ENCODE peak calls at places on chromosomes 16 and 17, in eight cellular contexts. M is endodermal cell; O is Karpas-422; S is brain microvascular endothelial cell; U is fibroblast of the aortic adventitia; G is heart right ventricle; J is effector memory CD4-positive, alpha-beta T cell; R is neural progenitor cell. I is an unnamed sample.

GRCh38 chr17:511001-511690 is 158.5 kb upstream of the RPH3AL start:
- DNase-seq in O (no peak), J (no peak), M (no peak), U (peak), S (peak), R (no peak), G (no peak), I (no peak)

GRCh38 chr16:19430345-19430744 is 12.7 kb downstream of the TMC5 start:
- DNase-seq in O (no peak), J (no peak), R (no peak), U (no peak), M (no peak), G (no peak), S (no peak), I (no peak)

GRCh38 chr16:87241135-87241771 is 75.9 kb downstream of the C16orf95 start:
- DNase-seq in R (no peak), G (no peak), M (no peak), S (no peak), O (no peak), J (no peak), U (no peak), I (no peak)

GRCh38 chr16:27737513-27737912 is 187.6 kb downstream of the KATNIP start:
- DNase-seq in G (no peak), S (no peak), M (no peak), R (no peak), U (no peak), J (no peak), O (no peak), I (no peak)

GRCh38 chr17:27879987-27880608 is 13.1 kb downstream of the LYRM9 start:
- DNase-seq in M (peak), S (peak), J (peak), O (peak), U (peak), R (peak), G (peak), I (peak)

GRCh38 chr16:56193951-56194726 is 2.9 kb downstream of the GNAO1 start:
- DNase-seq in R (peak), U (peak), O (peak), S (peak), G (peak), J (peak), M (peak), I (peak)

GRCh38 chr17:74442291-74442669 is 10.4 kb downstream of the GPRC5C start:
- DNase-seq in O (no peak), R (no peak), S (no peak), G (no peak), U (no peak), M (no peak), J (no peak), I (no peak)

GRCh38 chr16:63998-64913 is 8.2 kb downstream of the RHBDF1 start:
- DNase-seq in R (no peak), M (no peak), U (no peak), J (no peak), G (no peak), O (no peak), S (no peak), I (no peak)

GRCh38 chr16:77993586-77993985 is 28.8 kb upstream of the CLEC3A start:
- DNase-seq in S (no peak), U (peak), M (peak), O (no peak), R (no peak), J (no peak), G (no peak), I (no peak)

GRCh38 chr16:57797526-57798266 is 4.6 kb downstream of the KIFC3 start:
- DNase-seq in U (no peak), R (peak), J (no peak), M (peak), O (no peak), G (peak), S (no peak), I (no peak)

GRCh38 chr17:33674685-33675084 is 381.6 kb upstream of the ASIC2 start:
- DNase-seq in M (peak), G (peak), S (peak), O (peak), R (peak), U (peak), J (no peak), I (peak)

GRCh38 chr17:57523926-57524634 is 221.0 kb downstream of the CCDC182 start:
- DNase-seq in R (no peak), M (no peak), S (no peak), J (no peak), U (peak), G (peak), O (peak), I (no peak)

GRCh38 chr16:88993006-88993787 is 16.2 kb upstream of the CBFA2T3 start:
- DNase-seq in U (no peak), G (no peak), S (no peak), R (peak), J (no peak), M (no peak), O (no peak), I (peak)

GRCh38 chr16:88686062-88686438 is 257 bp downstream of the SNAI3 start:
- DNase-seq in M (no peak), S (no peak), U (no peak), J (no peak), O (no peak), G (peak), R (no peak), I (no peak)

GRCh38 chr16:11328172-11329079 is 16.8 kb upstream of the RMI2 start:
- DNase-seq in M (peak), O (peak), R (peak), J (peak), G (peak), S (peak), U (peak), I (peak)

GRCh38 chr17:78674595-78675315 is 97.6 kb upstream of the DNAH17 start:
- DNase-seq in S (no peak), G (no peak), J (no peak), M (peak), O (no peak), U (no peak), R (peak), I (no peak)

GRCh38 chr17:75875940-75876189 is 2.5 kb downstream of the TRIM47 start:
- DNase-seq in J (no peak), M (no peak), R (no peak), U (no peak), G (peak), O (no peak), S (no peak), I (no peak)

GRCh38 chr17:57874434-57875108 is 24.7 kb upstream of the MRPS23 start:
- DNase-seq in G (peak), J (no peak), S (peak), R (peak), U (peak), M (peak), O (no peak), I (no peak)

GRCh38 chr16:78591682-78592103 is 492.2 kb downstream of the WWOX start:
- DNase-seq in R (no peak), J (no peak), M (no peak), O (no peak), U (no peak), S (no peak), G (no peak), I (no peak)

GRCh38 chr17:522912-523311 is 170.3 kb upstream of the RPH3AL start:
- DNase-seq in S (no peak), G (no peak), O (no peak), M (peak), R (peak), J (no peak), U (no peak), I (no peak)

GRCh38 chr16:14455577-14455976 is 174.5 kb downstream of the PARN start:
- DNase-seq in O (no peak), J (no peak), M (no peak), G (no peak), R (no peak), S (peak), U (peak), I (no peak)

GRCh38 chr17:57943140-57943539 is 12.1 kb downstream of the CUEDC1 start:
- DNase-seq in S (no peak), M (no peak), R (no peak), U (peak), O (no peak), G (peak), J (no peak), I (no peak)

GRCh38 chr17:33142703-33143299 is 150.3 kb downstream of the ASIC2 start:
- DNase-seq in G (no peak), U (peak), M (peak), J (no peak), O (peak), R (peak), S (no peak), I (peak)

GRCh38 chr16:51392651-51393187 is 241.6 kb upstream of the SALL1 start:
- DNase-seq in U (peak), R (peak), M (peak), J (no peak), O (no peak), G (peak), S (peak), I (no peak)

GRCh38 chr16:637081-638018 is 1.2 kb upstream of the METTL26 start:
- DNase-seq in O (no peak), R (peak), S (peak), U (peak), J (peak), M (peak), G (peak), I (peak)

DNA sequence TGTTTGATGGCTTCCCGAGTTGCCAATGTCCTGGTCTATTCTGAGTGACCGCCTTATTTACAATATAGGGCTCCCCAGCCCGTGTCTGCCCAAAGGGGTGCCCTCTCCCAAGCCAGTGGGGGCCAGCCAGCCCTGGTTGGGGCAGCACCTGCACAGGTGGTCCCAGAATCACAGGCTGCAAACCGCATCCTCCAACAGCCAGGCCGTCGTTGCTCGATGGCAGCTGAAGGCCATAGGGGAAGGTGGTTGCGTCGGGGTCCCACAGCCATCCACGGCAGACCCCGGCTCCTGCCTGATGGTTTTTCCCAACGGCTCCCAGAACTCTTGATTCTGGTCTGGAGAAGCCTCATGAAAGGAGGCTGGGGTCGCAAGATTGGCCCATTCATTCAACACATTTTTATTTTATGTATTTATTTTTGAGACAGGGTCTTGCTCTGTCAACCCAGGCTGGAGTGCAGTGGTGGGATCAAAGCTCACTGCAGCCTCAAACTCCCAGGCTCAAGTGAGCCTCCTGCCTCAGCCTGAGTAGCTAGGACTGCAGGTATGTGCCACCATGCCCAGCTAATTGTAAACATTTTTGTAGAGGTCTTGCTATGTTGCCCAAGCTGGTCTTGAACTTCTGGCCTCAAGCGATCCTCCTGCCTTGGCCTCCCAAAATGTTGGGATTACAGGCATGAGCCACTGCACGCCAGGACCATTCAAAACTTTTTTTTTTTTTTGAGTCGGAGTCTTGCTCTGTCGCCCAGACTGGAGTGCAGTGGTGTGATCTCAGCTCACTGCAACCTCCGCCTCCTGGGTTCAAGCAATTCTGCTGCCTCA is 79.0 kb upstream of the TOB1 start:
- DNase-seq in S (no peak), R (no peak), U (no peak), M (no peak), O (no peak), G (no peak), J (no peak), I (no peak)
- H3K4me3 ChIP-seq in S (no peak), R (peak), U (no peak), M (no peak), O (no peak), G (peak), J (peak), I (peak)

DNA sequence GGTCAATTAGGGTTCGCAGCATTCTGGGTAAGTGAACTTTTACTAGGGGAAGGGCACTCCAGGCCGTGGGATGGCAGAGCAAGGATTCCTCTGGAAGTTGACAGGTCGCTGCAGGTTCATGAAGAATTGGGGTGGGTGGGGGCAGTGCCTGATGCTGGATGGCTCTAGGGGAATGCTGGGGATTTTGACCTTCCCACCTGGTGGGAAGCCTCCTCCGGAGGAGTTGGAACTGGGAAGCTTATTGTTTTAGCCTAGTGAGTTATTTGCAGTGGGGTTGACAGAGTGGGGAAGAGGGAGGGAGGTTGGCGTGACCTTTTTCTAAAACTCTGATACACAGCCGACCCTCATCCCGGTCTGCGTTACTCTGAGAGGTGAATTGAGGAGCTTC is 606 bp upstream of the C17orf113 start:
- DNase-seq in G (no peak), M (no peak), O (no peak), U (no peak), J (no peak), S (no peak), R (no peak), I (no peak)
- H3K4me3 ChIP-seq in G (peak), M (peak), O (no peak), U (peak), J (peak), S (peak), R (peak), I (peak)

GRCh38 chr17:17694229-17695081 is 13.2 kb downstream of the RAI1 start:
- DNase-seq in O (peak), G (peak), M (peak), R (peak), U (peak), S (peak), J (peak), I (peak)
- H3K4me3 ChIP-seq in O (peak), G (peak), M (peak), R (peak), U (peak), S (peak), J (peak), I (peak)

DNA sequence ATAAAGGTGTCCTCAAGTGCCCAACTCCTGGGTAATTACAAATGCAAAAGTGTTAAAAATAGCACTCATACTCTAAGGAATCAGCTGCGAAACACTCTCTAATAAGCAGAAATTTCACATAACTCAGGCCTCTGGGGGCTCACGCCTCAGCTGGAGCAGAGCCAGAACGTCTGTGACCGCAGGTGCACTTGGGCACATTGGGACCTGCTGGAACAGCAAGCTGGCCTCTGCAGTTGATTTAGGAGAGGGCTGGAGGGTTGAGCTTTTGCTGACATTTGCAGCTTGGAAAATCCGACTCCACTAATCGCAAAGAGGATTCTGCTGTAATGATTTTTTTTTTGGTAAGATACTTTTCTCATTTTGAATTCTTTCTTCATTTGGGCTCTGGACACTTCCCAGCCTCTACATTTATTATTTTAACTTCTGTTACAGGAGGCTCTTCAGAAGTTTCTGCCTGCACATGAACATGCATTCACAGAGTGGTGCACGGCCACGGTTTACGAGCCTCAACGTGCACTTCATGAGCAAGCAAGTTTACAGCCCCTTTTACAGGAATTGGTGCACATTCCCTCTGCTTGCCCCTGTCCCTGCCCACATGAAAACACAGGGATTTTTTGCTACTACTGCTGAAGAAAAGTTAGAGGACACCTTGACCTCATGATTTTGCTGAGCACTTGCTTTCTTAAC is 4.1 kb upstream of the SNTB2 start:
- DNase-seq in R (no peak), O (no peak), J (no peak), G (no peak), U (no peak), M (no peak), S (no peak), I (no peak)
- H3K4me3 ChIP-seq in R (no peak), O (no peak), J (no peak), G (no peak), U (no peak), M (no peak), S (no peak), I (no peak)

DNA sequence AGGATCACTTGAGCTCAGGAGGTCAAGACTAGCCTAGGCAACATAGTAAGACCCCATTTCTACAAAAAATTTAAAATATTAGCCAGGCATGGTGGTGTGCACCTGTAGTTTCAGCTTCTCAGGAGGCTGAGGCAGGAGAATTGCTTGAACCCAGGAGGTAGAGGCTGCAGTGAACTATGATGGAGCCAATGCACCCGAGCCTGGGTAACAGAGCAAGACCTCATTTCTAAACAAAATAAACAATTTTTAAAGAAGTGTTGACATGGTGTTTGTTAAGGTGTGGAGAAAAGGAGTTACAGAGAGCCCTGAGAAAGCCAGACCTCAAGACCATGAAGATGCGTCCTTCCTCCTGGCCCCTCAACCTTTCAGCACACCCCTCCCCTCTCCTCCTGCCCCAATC is 37.6 kb upstream of the C1QL1 start:
- DNase-seq in G (no peak), U (no peak), S (no peak), M (no peak), J (no peak), O (no peak), R (no peak), I (no peak)
- H3K4me3 ChIP-seq in G (no peak), U (no peak), S (no peak), M (no peak), J (no peak), O (no peak), R (no peak), I (no peak)

GRCh38 chr16:66269631-66270332 is 96.7 kb upstream of the CDH5 start:
- DNase-seq in U (no peak), G (no peak), R (no peak), M (peak), S (no peak), J (no peak), O (no peak), I (no peak)
- H3K4me3 ChIP-seq in U (no peak), G (peak), R (no peak), M (no peak), S (peak), J (peak), O (no peak), I (no peak)

GRCh38 chr17:55321507-55322064 is 56.8 kb downstream of the HLF start:
- DNase-seq in U (no peak), S (no peak), M (peak), G (no peak), R (no peak), J (no peak), O (no peak), I (no peak)
- H3K4me3 ChIP-seq in U (no peak), S (no peak), M (no peak), G (no peak), R (no peak), J (no peak), O (no peak), I (no peak)

GRCh38 chr17:21463779-21464407 is 87.7 kb downstream of the KCNJ12 start:
- DNase-seq in M (peak), G (peak), J (no peak), O (no peak), U (no peak), S (no peak), R (peak), I (no peak)
- H3K4me3 ChIP-seq in M (no peak), G (no peak), J (no peak), O (no peak), U (no peak), S (peak), R (peak), I (no peak)

DNA sequence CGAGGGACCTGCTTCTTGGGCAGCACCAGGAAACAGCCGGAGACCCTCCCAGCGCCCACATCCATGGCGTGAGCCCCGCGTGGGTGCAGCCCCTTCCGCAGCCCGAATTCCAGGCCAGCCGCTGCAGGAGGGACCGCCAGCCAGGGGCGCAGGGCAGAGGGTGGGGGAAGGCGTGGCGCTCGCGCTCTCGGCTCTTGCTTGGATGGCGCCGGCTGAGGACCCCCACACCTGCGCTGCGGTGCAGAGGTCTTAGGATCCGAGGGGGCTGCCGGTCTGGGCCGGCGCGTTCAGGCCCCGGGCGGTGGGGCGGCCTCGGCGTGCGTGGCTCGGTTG is 28.8 kb downstream of the ACTG1 start:
- DNase-seq in U (no peak), R (peak), J (no peak), O (no peak), S (no peak), G (no peak), M (no peak), I (no peak)
- H3K4me3 ChIP-seq in U (peak), R (peak), J (peak), O (no peak), S (peak), G (peak), M (peak), I (peak)